ENCODE peak calls at places on chromosomes 16 and 17, in nine cellular contexts. F is cardiac muscle cell, B is fibroblast of the aortic adventitia, H is Right ventricle myocardium superior, W is anterior cingulate cortex, M is osteocyte, E is amniotic epithelial cell, L is SW480, O is NCI-H2081. Z is an unnamed sample.

GRCh38 chr16:55868980-55869379 is 6.2 kb downstream of the CES5A start:
- DNase-seq in F (no peak), E (no peak), O (no peak), L (no peak), H (no peak), B (no peak), M (no peak), W (no peak), Z (no peak)

GRCh38 chr16:48164907-48165715 is 9.3 kb upstream of the ABCC12 start:
- DNase-seq in F (peak), B (peak), W (peak), E (peak), O (peak), M (peak), L (peak), H (peak), Z (peak)

GRCh38 chr17:65564793-65565192 is 3.3 kb upstream of the AXIN2 start:
- DNase-seq in E (peak), W (peak), B (peak), M (no peak), O (peak), F (peak), L (peak), H (peak), Z (no peak)

GRCh38 chr16:51245306-51245705 is 94.2 kb upstream of the SALL1 start:
- DNase-seq in L (no peak), H (no peak), O (no peak), E (no peak), B (no peak), M (no peak), F (no peak), W (no peak), Z (no peak)

GRCh38 chr17:68612228-68612922 is 11.2 kb upstream of the FAM20A start:
- DNase-seq in E (peak), M (no peak), F (no peak), H (no peak), B (no peak), W (no peak), O (no peak), L (no peak), Z (no peak)

GRCh38 chr16:974606-975312 is 4.0 kb upstream of the LMF1 start:
- DNase-seq in M (no peak), E (no peak), H (no peak), W (no peak), L (peak), B (no peak), O (no peak), F (no peak), Z (no peak)

GRCh38 chr17:29133146-29133713 is 47.0 kb downstream of the MYO18A start:
- DNase-seq in B (peak), O (no peak), F (peak), W (peak), L (no peak), M (no peak), H (no peak), E (peak), Z (no peak)

GRCh38 chr17:2084766-2085647 is 30.1 kb downstream of the HIC1 start:
- DNase-seq in W (no peak), E (peak), F (peak), O (no peak), B (peak), M (no peak), H (peak), L (no peak), Z (peak)

GRCh38 chr16:30121741-30122620 is 1.0 kb downstream of the MAPK3 start:
- DNase-seq in B (peak), M (no peak), W (no peak), L (no peak), F (peak), H (peak), O (no peak), E (no peak), Z (peak)

GRCh38 chr17:47980516-47980915 is 9.6 kb downstream of the CDK5RAP3 start:
- DNase-seq in H (no peak), F (no peak), W (no peak), O (peak), M (no peak), B (no peak), E (no peak), L (no peak), Z (no peak)

GRCh38 chr16:51095890-51096626 is 55.0 kb downstream of the SALL1 start:
- DNase-seq in F (no peak), B (no peak), M (no peak), O (no peak), H (no peak), L (peak), E (no peak), W (no peak), Z (no peak)

GRCh38 chr17:58330997-58331814 is 2.6 kb upstream of the TSPOAP1 start:
- DNase-seq in F (no peak), L (no peak), M (no peak), W (no peak), B (no peak), H (no peak), O (no peak), E (peak), Z (peak)

Z was measured in left colon.